ENCODE peak calls at places on chromosomes 12 and 14, in four cellular contexts. X is HepG2, B is GM12878, M is K562. W is an unnamed sample.

GRCh38 chr14:105117710-105118385 is 50.7 kb downstream of the JAG2 start:
- DNase-seq in X (no peak), B (no peak), M (no peak), W (no peak)

GRCh38 chr12:86772688-86773087 is 516.5 kb upstream of the MGAT4C start:
- DNase-seq in X (no peak), B (no peak), M (no peak), W (no peak)

GRCh38 chr14:105375635-105376057 is 22.7 kb upstream of the TEX22 start:
- DNase-seq in X (no peak), B (no peak), M (no peak), W (no peak)

GRCh38 chr12:100234591-100235304 is 32.1 kb downstream of the DEPDC4 start:
- DNase-seq in X (peak), B (peak), M (peak), W (peak)

GRCh38 chr12:12467222-12467621 is 95.4 kb downstream of the DUSP16 start:
- DNase-seq in X (no peak), B (no peak), M (no peak), W (no peak)

GRCh38 chr12:1919763-1920162 is 1.3 kb upstream of the CACNA2D4 start:
- DNase-seq in X (no peak), B (no peak), M (no peak), W (peak)

GRCh38 chr14:77988096-77988870 is 181.9 kb upstream of the NRXN3 start:
- DNase-seq in X (no peak), B (no peak), M (no peak), W (no peak)

GRCh38 chr12:59677857-59678256 is 82.0 kb downstream of the SLC16A7 start:
- DNase-seq in X (no peak), B (no peak), M (no peak), W (no peak)

GRCh38 chr12:109828754-109829511 is 4.3 kb downstream of the TRPV4 start:
- DNase-seq in X (no peak), B (no peak), M (no peak), W (no peak)
- TF ChIP-seq BHLHE40 in X (no peak), B (no peak), M (no peak), W (no peak)

GRCh38 chr12:109592905-109593272 is 19.3 kb downstream of the MVK start:
- DNase-seq in X (no peak), B (no peak), M (no peak), W (no peak)
- TF ChIP-seq FOXM1 in X (no peak), B (no peak), M (no peak), W (no peak)

GRCh38 chr12:25186038-25186787 is 8.7 kb downstream of the DNAI7 start:
- DNase-seq in X (peak), B (peak), M (no peak), W (no peak)

GRCh38 chr12:25184132-25184531 is 10.8 kb downstream of the DNAI7 start:
- DNase-seq in X (no peak), B (no peak), M (no peak), W (no peak)

GRCh38 chr12:25187781-25188180 is 7.2 kb downstream of the DNAI7 start:
- DNase-seq in X (no peak), B (no peak), M (no peak), W (no peak)

GRCh38 chr12:25189656-25190055 is 5.3 kb downstream of the DNAI7 start:
- DNase-seq in X (no peak), B (no peak), M (no peak), W (no peak)

DNA sequence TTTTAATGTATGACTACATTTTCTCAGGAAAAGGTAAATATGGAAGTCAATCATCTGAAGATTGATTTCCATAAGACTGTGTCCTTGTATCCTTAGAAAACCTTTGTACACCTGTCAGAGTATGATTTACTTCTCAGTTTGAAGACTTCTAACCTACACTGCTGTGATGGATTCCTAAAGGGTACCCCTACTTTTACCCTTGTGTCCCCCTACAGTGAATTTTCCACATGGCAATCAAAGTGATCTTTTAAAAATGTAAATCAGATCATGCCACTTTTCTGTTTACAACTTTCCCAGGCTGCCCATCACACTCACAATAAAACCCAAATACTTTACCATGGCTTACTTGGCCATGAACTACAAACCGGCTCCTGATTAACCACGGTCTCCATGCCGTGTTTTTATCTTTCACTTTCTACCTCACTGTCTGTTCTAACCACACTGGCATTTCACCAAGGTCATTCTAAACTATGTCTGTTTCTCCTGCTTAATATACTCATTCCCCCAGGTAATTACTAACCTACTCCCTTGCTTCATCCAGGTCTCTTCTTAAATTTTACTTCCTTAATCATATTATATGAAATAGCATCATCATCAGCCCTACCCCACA is 8.1 kb downstream of the DNAI7 start:
- DNase-seq in X (peak), B (peak), M (no peak), W (no peak)
- TF ChIP-seq BHLHE40 in X (no peak), B (no peak), M (no peak), W (no peak)

GRCh38 chr12:119672194-119672593 is 4.3 kb downstream of the PRKAB1 start:
- DNase-seq in X (no peak), B (no peak), M (peak), W (no peak)

GRCh38 chr12:119671070-119671469 is 3.1 kb downstream of the PRKAB1 start:
- DNase-seq in X (no peak), B (no peak), M (no peak), W (no peak)

GRCh38 chr12:119676022-119676421 is 8.1 kb downstream of the PRKAB1 start:
- DNase-seq in X (no peak), B (no peak), M (no peak), W (no peak)

GRCh38 chr12:119674560-119674959 is 6.6 kb downstream of the PRKAB1 start:
- DNase-seq in X (no peak), B (no peak), M (no peak), W (no peak)

GRCh38 chr12:119673634-119674033 is 5.7 kb downstream of the PRKAB1 start:
- DNase-seq in X (no peak), B (no peak), M (no peak), W (no peak)
- TF ChIP-seq FOXM1 in X (no peak), B (no peak), M (no peak), W (no peak)

DNA sequence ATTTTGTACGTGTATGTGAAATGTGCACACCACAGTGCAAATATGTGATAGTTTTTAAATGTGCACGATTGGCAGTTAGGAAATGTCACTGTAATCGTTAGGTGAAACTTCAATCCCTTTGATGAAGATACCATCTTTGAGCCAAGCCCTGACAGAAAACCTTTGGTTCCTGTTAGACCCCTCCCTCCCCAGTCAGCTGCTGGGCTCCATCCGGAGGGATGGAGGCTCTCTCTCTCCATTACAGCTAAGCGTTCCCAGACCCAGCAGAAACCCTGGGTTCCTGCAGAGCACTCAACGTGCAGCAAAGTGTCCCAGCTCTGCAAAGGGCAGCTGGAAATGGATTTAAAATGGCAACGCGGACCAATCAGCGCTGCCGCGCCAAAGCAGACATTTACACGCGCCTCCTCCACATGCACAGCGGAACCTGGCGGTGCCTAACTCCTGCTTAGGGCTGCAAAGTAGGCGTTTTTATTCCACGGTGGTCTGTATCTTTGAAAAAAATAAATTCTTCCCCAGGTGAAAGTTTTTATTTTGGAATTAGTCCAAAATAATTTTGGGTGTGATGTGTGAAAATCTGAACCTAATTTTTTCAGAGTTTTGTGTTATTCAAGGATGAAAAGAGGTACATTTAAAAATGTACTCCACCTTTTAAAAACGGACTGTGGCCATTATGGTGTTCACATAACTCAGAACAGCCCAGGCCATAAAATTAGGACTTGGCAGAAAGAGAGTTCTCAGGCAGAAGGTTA is 1.4 kb upstream of the HMGA2 start:
- DNase-seq in X (peak), B (no peak), M (no peak), W (peak)
- TF ChIP-seq BHLHE40 in X (no peak), B (no peak), M (no peak), W (no peak)

DNA sequence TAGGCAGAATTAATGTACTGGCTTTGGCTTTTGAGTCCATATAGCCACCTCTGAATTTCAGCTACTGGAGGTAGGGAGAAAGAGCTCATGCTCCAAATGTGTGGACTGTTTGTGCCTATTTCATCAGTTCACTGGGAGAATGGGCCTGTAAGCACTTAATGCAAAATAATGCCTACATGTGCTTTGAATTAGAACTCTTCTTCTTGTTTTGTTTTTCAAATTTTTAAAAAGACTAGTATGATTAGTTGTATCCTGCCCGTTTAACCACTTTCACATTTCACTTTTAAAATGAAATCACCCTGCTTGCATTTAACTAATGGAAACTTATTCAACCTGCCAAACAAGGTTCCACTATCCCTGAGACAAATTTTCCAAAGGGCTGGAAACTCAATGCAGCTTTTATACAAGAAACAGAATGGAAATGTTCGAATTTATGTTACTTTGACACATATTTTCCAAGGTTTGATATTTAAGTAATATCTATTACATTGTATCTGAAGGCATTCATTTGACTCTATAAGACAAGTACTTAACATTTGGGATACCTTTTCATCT is 79.7 kb downstream of the SAMD4A start:
- DNase-seq in X (no peak), B (no peak), M (no peak), W (no peak)
- TF ChIP-seq FOXM1 in X (no peak), B (no peak), M (no peak), W (no peak)

DNA sequence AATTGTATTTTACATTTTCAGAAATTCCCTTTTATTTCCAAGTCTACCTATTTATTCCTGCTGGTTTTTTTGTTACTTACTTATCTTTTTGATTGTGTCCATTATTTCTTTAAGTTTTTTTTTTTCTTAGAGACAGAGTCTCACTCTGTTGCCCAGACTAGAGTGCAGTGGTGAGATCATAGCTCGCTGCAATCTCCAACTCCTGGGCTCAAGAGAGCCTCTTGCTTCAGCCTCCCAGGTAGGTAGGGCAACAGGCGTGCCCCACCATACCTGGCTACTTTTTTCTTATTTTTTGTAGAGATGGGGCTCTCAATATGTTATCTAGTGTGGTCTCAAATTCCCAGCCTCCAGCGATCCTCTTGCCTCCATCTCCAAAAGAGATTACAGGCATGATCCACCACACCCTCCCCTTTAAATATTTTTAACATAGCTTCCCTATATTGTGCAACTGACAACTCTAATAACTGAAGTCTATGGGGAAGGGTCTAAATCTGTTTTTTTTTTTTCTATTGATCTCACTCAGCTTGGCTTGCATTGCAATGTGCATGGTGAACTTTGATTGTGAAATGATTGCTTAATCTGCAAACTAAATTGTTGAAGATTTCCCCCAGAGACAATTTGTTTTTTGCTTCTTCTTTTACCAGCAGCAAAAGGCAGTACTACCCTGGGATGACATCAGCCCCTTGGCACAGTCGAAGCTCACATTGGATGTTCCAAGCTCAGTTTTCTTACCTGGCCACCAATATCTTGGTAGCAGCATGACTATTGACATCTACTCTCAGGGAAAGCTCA is 25.7 kb upstream of the COCH start:
- DNase-seq in X (peak), B (no peak), M (no peak), W (no peak)
- TF ChIP-seq BHLHE40 in X (no peak), B (no peak), M (no peak), W (no peak)

W was measured in HEK293T.